ENCODE peak calls at places on chromosomes 2 and 18, in eight cellular contexts. J is HCT116; C is NCI-H1105 treated with DMSO at 0.1 percent for 48 hours; D is activated T-cell treated with anti-CD3 and anti-CD28 coated beads, Interleukin-2, amount 50 U/mL, for 1 hour; W is lower leg skin; S is activated effector memory CD4-positive, alpha-beta T cell treated with Interleukin-2 at 50 U/mL for 16 hours; Y is K562; N is NCI-H226. I is an unnamed sample.

GRCh38 chr2:23241106-23241505 is 143.9 kb upstream of the KLHL29 start:
- DNase-seq in N (no peak), C (no peak), S (no peak), D (no peak), W (no peak), J (no peak), Y (no peak), I (no peak)

GRCh38 chr2:164620873-164621760 is at the start of gene GRB14:
- DNase-seq in S (no peak), Y (no peak), N (no peak), D (no peak), C (peak; percentile 67), J (peak; percentile 28), W (no peak), I (no peak)

GRCh38 chr2:239830066-239830717 is 194.9 kb downstream of the NDUFA10 start:
- DNase-seq in J (no peak), N (no peak), Y (no peak), S (no peak), D (no peak), C (no peak), W (no peak), I (no peak)

GRCh38 chr2:44981714-44982108 is 27.5 kb downstream of the SIX2 start:
- DNase-seq in Y (peak; percentile 80), C (peak; percentile 68), D (peak; percentile 58), S (peak; percentile 33), N (peak; percentile 39), J (peak; percentile 60), W (peak; percentile 69), I (peak; percentile 30)

GRCh38 chr2:241482556-241482955 is 25.8 kb downstream of the STK25 start:
- DNase-seq in N (no peak), W (no peak), S (no peak), C (no peak), D (no peak), J (no peak), Y (no peak), I (no peak)

GRCh38 chr2:66488946-66489345 is 54.0 kb downstream of the MEIS1 start:
- DNase-seq in J (no peak), Y (no peak), W (no peak), D (no peak), C (no peak), N (no peak), S (no peak), I (no peak)

GRCh38 chr2:239530749-239531316 is 130.0 kb upstream of the HDAC4 start:
- DNase-seq in W (no peak), C (no peak), Y (no peak), D (no peak), S (no peak), N (no peak), J (no peak), I (no peak)

GRCh38 chr18:8299054-8299708 is 310.1 kb upstream of the RAB12 start:
- DNase-seq in D (no peak), W (no peak), C (no peak), J (no peak), S (no peak), Y (no peak), N (no peak), I (no peak)

GRCh38 chr2:149076863-149077412 is 38.4 kb downstream of the LYPD6B start:
- DNase-seq in N (no peak), D (no peak), C (no peak), J (no peak), Y (no peak), S (no peak), W (no peak), I (no peak)

GRCh38 chr2:113910967-113911678 is 21.2 kb downstream of the ACTR3 start:
- DNase-seq in D (no peak), J (no peak), S (no peak), W (no peak), Y (no peak), C (no peak), N (no peak), I (no peak)

GRCh38 chr2:118845005-118845842 is 2.2 kb downstream of the EN1 start:
- DNase-seq in W (no peak), S (no peak), C (no peak), N (no peak), D (no peak), Y (no peak), J (no peak), I (no peak)